ENCODE peak calls at places on chromosomes 11 and 22, in four cellular contexts. One of them, this sample, is unnamed.

GRCh38 chr11:108177570-108177969 is 44.9 kb downstream of the NPAT start:
- DNase-seq in H9: no peak
- DNase-seq in mammary epithelial cell: no peak
- DNase-seq in WERI-Rb-1: no peak
- DNase-seq in this sample: no peak

GRCh38 chr11:64742087-64742939 is 1.6 kb downstream of the RASGRP2 start:
- DNase-seq in H9: peak
- DNase-seq in mammary epithelial cell: no peak
- DNase-seq in WERI-Rb-1: no peak
- DNase-seq in this sample: peak

GRCh38 chr11:102292951-102293350 is 24.3 kb upstream of the BIRC3 start:
- DNase-seq in H9: no peak
- DNase-seq in mammary epithelial cell: no peak
- DNase-seq in WERI-Rb-1: no peak
- DNase-seq in this sample: no peak

GRCh38 chr11:69287968-69288882 is 5.7 kb upstream of the MYEOV start:
- DNase-seq in H9: no peak
- DNase-seq in mammary epithelial cell: no peak
- DNase-seq in WERI-Rb-1: no peak
- DNase-seq in this sample: no peak

GRCh38 chr11:91248199-91248807 is 976.3 kb upstream of the FAT3 start:
- DNase-seq in H9: no peak
- DNase-seq in mammary epithelial cell: peak
- DNase-seq in WERI-Rb-1: peak
- DNase-seq in this sample: peak

GRCh38 chr11:66183581-66184048 is 84.8 kb upstream of the RAB1B start:
- DNase-seq in H9: no peak
- DNase-seq in mammary epithelial cell: no peak
- DNase-seq in WERI-Rb-1: no peak
- DNase-seq in this sample: no peak

GRCh38 chr11:99522467-99523173 is 501.9 kb downstream of the CNTN5 start:
- DNase-seq in H9: no peak
- DNase-seq in mammary epithelial cell: no peak
- DNase-seq in WERI-Rb-1: no peak
- DNase-seq in this sample: peak

GRCh38 chr11:106281455-106282173 is 204.2 kb downstream of the AASDHPPT start:
- DNase-seq in H9: no peak
- DNase-seq in mammary epithelial cell: peak
- DNase-seq in WERI-Rb-1: no peak
- DNase-seq in this sample: peak

GRCh38 chr22:33539902-33540751 is 380.1 kb downstream of the LARGE1 start:
- DNase-seq in H9: no peak
- DNase-seq in mammary epithelial cell: no peak
- DNase-seq in WERI-Rb-1: no peak
- DNase-seq in this sample: peak

GRCh38 chr11:19187880-19188279 is 13.9 kb downstream of the CSRP3 start:
- DNase-seq in H9: no peak
- DNase-seq in mammary epithelial cell: peak
- DNase-seq in WERI-Rb-1: no peak
- DNase-seq in this sample: no peak

GRCh38 chr22:17436382-17436951 is 67.2 kb downstream of the CECR2 start:
- DNase-seq in H9: no peak
- DNase-seq in mammary epithelial cell: no peak
- DNase-seq in WERI-Rb-1: no peak
- DNase-seq in this sample: no peak

GRCh38 chr22:29917052-29917902 is 34.3 kb downstream of the MTMR3 start:
- DNase-seq in H9: no peak
- DNase-seq in mammary epithelial cell: no peak
- DNase-seq in WERI-Rb-1: no peak
- DNase-seq in this sample: peak

GRCh38 chr11:128517457-128518230 is 69.7 kb downstream of the ETS1 start:
- DNase-seq in H9: no peak
- DNase-seq in mammary epithelial cell: no peak
- DNase-seq in WERI-Rb-1: no peak
- DNase-seq in this sample: peak

GRCh38 chr11:75133976-75134375 is 16.9 kb upstream of the SLCO2B1 start:
- DNase-seq in H9: no peak
- DNase-seq in mammary epithelial cell: no peak
- DNase-seq in WERI-Rb-1: no peak
- DNase-seq in this sample: no peak

GRCh38 chr11:9047986-9048522 is 43.3 kb downstream of the SCUBE2 start:
- DNase-seq in H9: no peak
- DNase-seq in mammary epithelial cell: no peak
- DNase-seq in WERI-Rb-1: no peak
- DNase-seq in this sample: peak

GRCh38 chr11:75342966-75343870 is 8.2 kb downstream of the ARRB1 start:
- DNase-seq in H9: peak
- DNase-seq in mammary epithelial cell: no peak
- DNase-seq in WERI-Rb-1: peak
- DNase-seq in this sample: peak

GRCh38 chr22:37177755-37178154 is 10.3 kb downstream of the C1QTNF6 start:
- DNase-seq in H9: no peak
- DNase-seq in mammary epithelial cell: no peak
- DNase-seq in WERI-Rb-1: no peak
- DNase-seq in this sample: no peak

GRCh38 chr11:65392899-65393298 is 6.5 kb downstream of the FRMD8 start:
- DNase-seq in H9: no peak
- DNase-seq in mammary epithelial cell: no peak
- DNase-seq in WERI-Rb-1: no peak
- DNase-seq in this sample: no peak

GRCh38 chr11:66412110-66412509 is 8.7 kb upstream of the NPAS4 start:
- DNase-seq in H9: no peak
- DNase-seq in mammary epithelial cell: no peak
- DNase-seq in WERI-Rb-1: no peak
- DNase-seq in this sample: no peak

GRCh38 chr22:43262990-43263644 is 76.2 kb upstream of the TTLL12 start:
- DNase-seq in H9: no peak
- DNase-seq in mammary epithelial cell: no peak
- DNase-seq in WERI-Rb-1: no peak
- DNase-seq in this sample: peak

GRCh38 chr22:45302047-45302446 is 7.7 kb upstream of the FAM118A start:
- DNase-seq in H9: no peak
- DNase-seq in mammary epithelial cell: peak
- DNase-seq in WERI-Rb-1: no peak
- DNase-seq in this sample: peak

GRCh38 chr11:110518809-110519514 is 89.2 kb downstream of the FDX1 start:
- DNase-seq in H9: no peak
- DNase-seq in mammary epithelial cell: no peak
- DNase-seq in WERI-Rb-1: no peak
- DNase-seq in this sample: peak

GRCh38 chr22:46770726-46771125 is 8.3 kb downstream of the TBC1D22A start:
- DNase-seq in H9: no peak
- DNase-seq in mammary epithelial cell: no peak
- DNase-seq in WERI-Rb-1: no peak
- DNase-seq in this sample: no peak

GRCh38 chr22:47174096-47174495 is 411.6 kb downstream of the TBC1D22A start:
- DNase-seq in H9: peak
- DNase-seq in mammary epithelial cell: no peak
- DNase-seq in WERI-Rb-1: peak
- DNase-seq in this sample: no peak

GRCh38 chr11:134366279-134366678 is 34.5 kb downstream of the GLB1L2 start:
- DNase-seq in H9: no peak
- DNase-seq in mammary epithelial cell: no peak
- DNase-seq in WERI-Rb-1: no peak
- DNase-seq in this sample: no peak

GRCh38 chr11:2574553-2575535 is 125.0 kb downstream of the KCNQ1OT1 start:
- DNase-seq in H9: no peak
- DNase-seq in mammary epithelial cell: peak
- DNase-seq in WERI-Rb-1: peak
- DNase-seq in this sample: no peak

GRCh38 chr11:46183819-46184218 is 62.6 kb upstream of the PHF21A start:
- DNase-seq in H9: no peak
- DNase-seq in mammary epithelial cell: peak
- DNase-seq in WERI-Rb-1: no peak
- DNase-seq in this sample: peak

GRCh38 chr11:15291885-15292284 is 177.2 kb downstream of the INSC start:
- DNase-seq in H9: no peak
- DNase-seq in mammary epithelial cell: no peak
- DNase-seq in WERI-Rb-1: no peak
- DNase-seq in this sample: no peak

GRCh38 chr11:32893091-32893946 is 708 bp downstream of the QSER1 start:
- DNase-seq in H9: peak
- DNase-seq in mammary epithelial cell: peak
- DNase-seq in WERI-Rb-1: peak
- DNase-seq in this sample: peak
- TF ChIP-seq CTCF in H9: peak
- TF ChIP-seq CTCF in mammary epithelial cell: peak
- TF ChIP-seq CTCF in WERI-Rb-1: peak
- TF ChIP-seq CTCF in this sample: peak

DNA sequence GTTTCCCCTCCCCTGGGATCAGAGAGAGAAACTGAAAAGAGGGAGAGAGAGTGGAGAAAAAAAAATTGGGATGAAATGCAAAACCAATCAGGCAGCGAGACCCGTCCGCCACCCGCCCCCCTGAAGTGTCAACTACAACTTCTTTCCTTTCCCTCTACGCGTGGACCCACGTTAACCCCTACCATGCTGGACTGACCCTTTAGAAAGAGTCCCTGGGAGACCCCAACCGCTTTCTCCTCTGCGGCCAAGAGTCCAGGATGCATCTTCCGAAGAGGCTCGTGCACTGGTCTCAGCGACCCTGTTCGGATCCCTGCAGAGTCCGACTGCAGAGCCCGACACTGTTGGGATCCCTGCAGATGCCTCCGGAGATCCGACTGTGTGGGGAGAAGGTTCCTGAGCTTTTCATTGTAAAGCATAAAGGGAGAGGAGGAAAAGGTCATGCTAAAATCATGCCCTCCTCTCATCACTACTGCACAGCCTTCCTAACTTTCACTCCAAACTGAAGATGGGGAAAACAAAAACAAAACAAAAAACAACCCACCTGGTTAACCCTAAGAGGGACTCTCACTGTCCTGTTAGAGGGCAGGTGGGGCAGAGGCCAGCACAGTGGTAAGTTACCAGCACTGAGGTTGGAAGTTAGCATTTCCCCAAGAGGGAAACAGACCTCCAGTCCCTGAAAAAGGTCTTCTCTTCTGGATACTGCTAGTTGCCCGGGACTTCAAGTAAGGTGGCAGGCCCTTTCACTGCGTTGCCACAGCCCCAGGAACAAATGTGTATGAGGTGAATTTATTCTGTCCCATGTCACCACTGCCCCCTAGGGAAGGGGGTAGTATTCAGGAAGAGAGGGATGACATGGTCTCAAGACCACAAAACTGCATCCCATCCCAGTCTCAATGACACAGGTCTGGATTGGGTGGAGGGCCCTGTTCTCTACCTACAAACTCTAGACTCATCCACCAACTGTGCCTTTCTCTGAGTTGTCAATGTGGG is 578 bp upstream of the ADAMTS8 start:
- DNase-seq in H9: no peak
- DNase-seq in mammary epithelial cell: no peak
- DNase-seq in WERI-Rb-1: no peak
- DNase-seq in this sample: no peak
- TF ChIP-seq CTCF in H9: peak
- TF ChIP-seq CTCF in mammary epithelial cell: no peak
- TF ChIP-seq CTCF in WERI-Rb-1: no peak
- TF ChIP-seq CTCF in this sample: no peak

GRCh38 chr11:18012906-18013781 is at the start of gene SERGEF:
- DNase-seq in H9: peak
- DNase-seq in mammary epithelial cell: peak
- DNase-seq in WERI-Rb-1: peak
- DNase-seq in this sample: peak

GRCh38 chr11:18014876-18015275 is 2.0 kb upstream of the SERGEF start:
- DNase-seq in H9: no peak
- DNase-seq in mammary epithelial cell: no peak
- DNase-seq in WERI-Rb-1: no peak
- DNase-seq in this sample: no peak

GRCh38 chr11:18012314-18012905 is 437 bp downstream of the SERGEF start:
- DNase-seq in H9: peak
- DNase-seq in mammary epithelial cell: peak
- DNase-seq in WERI-Rb-1: peak
- DNase-seq in this sample: peak

GRCh38 chr11:18011633-18012313 is 1.1 kb downstream of the SERGEF start:
- DNase-seq in H9: no peak
- DNase-seq in mammary epithelial cell: no peak
- DNase-seq in WERI-Rb-1: no peak
- DNase-seq in this sample: no peak

DNA sequence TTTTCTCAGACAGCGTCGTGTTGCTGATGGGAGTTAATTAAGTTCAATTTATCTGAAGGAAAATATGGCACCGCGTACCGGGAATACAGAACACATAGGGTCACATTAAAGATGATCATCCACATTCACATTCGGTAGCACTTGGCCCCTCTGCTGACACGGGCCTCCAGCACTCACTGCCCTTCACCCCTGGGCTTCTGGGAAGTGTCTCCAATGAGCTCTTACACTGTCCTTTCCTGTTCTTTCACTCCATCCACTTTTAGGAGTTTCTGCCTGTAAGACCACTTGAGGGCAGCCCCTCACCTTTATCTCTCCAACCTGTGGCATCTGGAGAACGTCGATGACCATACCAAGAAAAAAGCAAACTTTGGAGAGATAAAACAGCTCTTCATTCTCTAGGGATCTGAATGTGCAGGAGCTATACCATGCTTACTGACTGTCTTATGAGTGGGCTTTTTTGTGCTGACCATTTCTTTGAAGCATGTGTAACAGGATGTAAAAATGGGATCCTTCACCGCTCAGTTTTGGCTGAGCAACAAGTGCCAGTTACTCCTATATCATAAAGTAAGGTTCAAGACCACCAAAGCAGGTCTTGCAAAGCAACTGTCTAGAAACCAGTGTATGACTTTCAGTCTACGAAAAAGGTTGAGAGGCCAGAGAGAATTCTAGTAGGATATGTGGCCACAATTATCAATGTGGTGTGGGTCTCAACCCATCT is 1.1 kb upstream of the SERGEF start:
- DNase-seq in H9: peak
- DNase-seq in mammary epithelial cell: no peak
- DNase-seq in WERI-Rb-1: peak
- DNase-seq in this sample: no peak
- TF ChIP-seq CTCF in H9: peak
- TF ChIP-seq CTCF in mammary epithelial cell: no peak
- TF ChIP-seq CTCF in WERI-Rb-1: peak
- TF ChIP-seq CTCF in this sample: no peak

GRCh38 chr22:27405672-27406388 is 395.7 kb downstream of the MN1 start:
- DNase-seq in H9: peak
- DNase-seq in mammary epithelial cell: peak
- DNase-seq in WERI-Rb-1: peak
- DNase-seq in this sample: peak
- TF ChIP-seq CTCF in H9: peak
- TF ChIP-seq CTCF in mammary epithelial cell: peak
- TF ChIP-seq CTCF in WERI-Rb-1: peak
- TF ChIP-seq CTCF in this sample: peak

GRCh38 chr11:72814139-72814830 is at the start of gene ATG16L2:
- DNase-seq in H9: peak
- DNase-seq in mammary epithelial cell: peak
- DNase-seq in WERI-Rb-1: peak
- DNase-seq in this sample: peak
- TF ChIP-seq CTCF in H9: peak
- TF ChIP-seq CTCF in mammary epithelial cell: no peak
- TF ChIP-seq CTCF in WERI-Rb-1: peak
- TF ChIP-seq CTCF in this sample: peak

GRCh38 chr11:84722583-84723108 is 904.5 kb downstream of the DLG2 start:
- DNase-seq in H9: peak
- DNase-seq in mammary epithelial cell: no peak
- DNase-seq in WERI-Rb-1: peak
- DNase-seq in this sample: no peak
- TF ChIP-seq CTCF in H9: peak
- TF ChIP-seq CTCF in mammary epithelial cell: no peak
- TF ChIP-seq CTCF in WERI-Rb-1: peak
- TF ChIP-seq CTCF in this sample: no peak

This sample was measured in fibroblast of villous mesenchyme.